ENCODE peak calls at places on chromosomes 2 and 18, in five cellular contexts. F, X, R, M and Q are unnamed samples.

GRCh38 chr18:24270358-24270936 is 127.2 kb downstream of the OSBPL1A start:
- DNase-seq in F (no peak), X (no peak), R (no peak), M (no peak), Q (no peak)

GRCh38 chr2:23419171-23420090 is 34.5 kb downstream of the KLHL29 start:
- DNase-seq in F (no peak), X (no peak), R (no peak), M (no peak), Q (no peak)

GRCh38 chr18:79848579-79849327 is 51.0 kb downstream of the KCNG2 start:
- DNase-seq in F (no peak), X (no peak), R (no peak), M (no peak), Q (peak; percentile 12)

GRCh38 chr2:190537765-190538164 is 3.2 kb upstream of the NEMP2 start:
- DNase-seq in F (no peak), X (peak; percentile 65), R (peak; percentile 29), M (no peak), Q (no peak)

GRCh38 chr2:219073413-219074129 is 12.8 kb upstream of the IHH start:
- DNase-seq in F (peak; percentile 46), X (peak; percentile 73), R (no peak), M (no peak), Q (peak; percentile 51)

GRCh38 chr2:25955036-25955435 is 27.3 kb downstream of the KIF3C start:
- DNase-seq in F (no peak), X (no peak), R (no peak), M (no peak), Q (no peak)

GRCh38 chr2:161223139-161223732 is 63.0 kb downstream of the TANK start:
- DNase-seq in F (no peak), X (peak; percentile 48), R (peak; percentile 41), M (peak; percentile 31), Q (no peak)

GRCh38 chr2:128306081-128306930 is 12.4 kb downstream of the HS6ST1 start:
- DNase-seq in F (no peak), X (peak; percentile 86), R (no peak), M (peak; percentile 49), Q (no peak)

GRCh38 chr18:65214456-65214855 is 536.4 kb upstream of the CDH7 start:
- DNase-seq in F (no peak), X (no peak), R (no peak), M (no peak), Q (no peak)

GRCh38 chr2:66017763-66018162 is 417.2 kb upstream of the MEIS1 start:
- DNase-seq in F (no peak), X (no peak), R (no peak), M (no peak), Q (no peak)

GRCh38 chr2:45024600-45025291 is 15.5 kb upstream of the SIX2 start:
- DNase-seq in F (peak; percentile 68), X (peak; percentile 89), R (no peak), M (no peak), Q (no peak)

GRCh38 chr2:231387904-231388724 is 7.4 kb upstream of the B3GNT7 start:
- DNase-seq in F (no peak), X (no peak), R (no peak), M (no peak), Q (peak; percentile 58)

GRCh38 chr2:108604196-108604595 is 69.9 kb downstream of the LIMS1 start:
- DNase-seq in F (no peak), X (no peak), R (no peak), M (no peak), Q (no peak)

GRCh38 chr2:232777278-232777677 is 913 bp upstream of the KCNJ13 start:
- DNase-seq in F (no peak), X (no peak), R (no peak), M (no peak), Q (no peak)

GRCh38 chr18:25503567-25504081 is 151.7 kb upstream of the ZNF521 start:
- DNase-seq in F (peak; percentile 18), X (peak; percentile 27), R (no peak), M (peak; percentile 71), Q (peak; percentile 58)

GRCh38 chr2:160381425-160381951 is 112.1 kb downstream of the RBMS1 start:
- DNase-seq in F (no peak), X (peak; percentile 47), R (no peak), M (no peak), Q (no peak)

GRCh38 chr2:183149489-183149888 is 25.2 kb downstream of the NUP35 start:
- DNase-seq in F (no peak), X (no peak), R (no peak), M (peak; percentile 7), Q (peak; percentile 18)

GRCh38 chr2:204207851-204208250 is 271.3 kb downstream of the ICOS start:
- DNase-seq in F (no peak), X (no peak), R (no peak), M (no peak), Q (no peak)

GRCh38 chr2:204205548-204205947 is 269.0 kb downstream of the ICOS start:
- DNase-seq in F (no peak), X (no peak), R (no peak), M (no peak), Q (no peak)

GRCh38 chr2:204202253-204202652 is 265.7 kb downstream of the ICOS start:
- DNase-seq in F (no peak), X (no peak), R (no peak), M (no peak), Q (no peak)

GRCh38 chr2:204203704-204204103 is 267.1 kb downstream of the ICOS start:
- DNase-seq in F (no peak), X (no peak), R (no peak), M (no peak), Q (no peak)

DNA sequence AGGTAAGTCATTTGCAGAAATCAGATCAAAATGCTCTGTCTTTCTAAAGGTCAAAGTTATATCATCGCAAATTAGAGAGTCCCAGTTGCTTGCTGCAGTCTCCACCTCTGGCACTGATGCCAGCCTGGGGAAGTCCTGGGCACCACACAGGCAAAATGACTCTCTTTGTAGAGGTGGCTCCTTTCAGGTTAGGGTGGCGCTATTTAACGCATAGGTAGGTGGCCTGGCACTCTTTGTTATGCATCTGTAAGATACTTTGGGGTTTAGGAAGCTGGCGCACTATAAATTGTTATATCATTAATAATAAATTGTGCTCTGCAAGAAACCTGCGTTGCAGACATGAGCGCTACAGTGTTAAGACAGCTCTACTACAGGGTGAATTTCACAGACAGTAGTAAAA is 268.5 kb downstream of the ICOS start:
- DNase-seq in F (no peak), X (no peak), R (no peak), M (no peak), Q (no peak)
- H3K27ac ChIP-seq in F (no peak overlapping the region), X (no peak overlapping the region), R (no peak overlapping the region), M (no peak overlapping the region), Q (no peak overlapping the region)

GRCh38 chr2:20439193-20439475 is 7.7 kb upstream of the RHOB start:
- DNase-seq in F (peak; percentile 50), X (peak; percentile 72), R (no peak), M (no peak), Q (no peak)

GRCh38 chr2:20440001-20440560 is 6.8 kb upstream of the RHOB start:
- DNase-seq in F (peak; percentile 9), X (no peak), R (no peak), M (no peak), Q (no peak)

GRCh38 chr2:20439503-20439902 is 7.4 kb upstream of the RHOB start:
- DNase-seq in F (no peak), X (peak; percentile 42), R (no peak), M (peak; percentile 49), Q (no peak)

GRCh38 chr2:20436716-20437470 is 10.0 kb upstream of the RHOB start:
- DNase-seq in F (peak; percentile 6), X (no peak), R (no peak), M (no peak), Q (no peak)

GRCh38 chr2:20438334-20439192 is 8.3 kb upstream of the RHOB start:
- DNase-seq in F (peak; percentile 39), X (peak; percentile 91), R (no peak), M (peak; percentile 72), Q (no peak)
- H3K4me3 ChIP-seq in F (no peak overlapping the region), X (peak overlapping the region; percentile 35), R (no peak overlapping the region), M (no peak overlapping the region), Q (no peak overlapping the region)

GRCh38 chr18:11859903-11860407 is 8.7 kb downstream of the CHMP1B start:
- DNase-seq in F (no peak), X (peak; percentile 92), R (no peak), M (no peak), Q (no peak)
- H3K27ac ChIP-seq in F (no peak overlapping the region), X (peak overlapping the region; percentile 99), R (no peak overlapping the region), M (no peak overlapping the region), Q (no peak overlapping the region)

GRCh38 chr18:23237524-23238151 is 102.4 kb downstream of the CABLES1 start:
- DNase-seq in F (no peak), X (no peak), R (peak; percentile 21), M (no peak), Q (peak; percentile 18)
- H3K4me3 ChIP-seq in F (no peak overlapping the region), X (no peak overlapping the region), R (peak overlapping the region; percentile 50), M (peak overlapping the region; percentile 32), Q (no peak overlapping the region)

GRCh38 chr18:3624546-3624817 is 174.5 kb downstream of the TGIF1 start:
- DNase-seq in F (no peak), X (no peak), R (no peak), M (no peak), Q (no peak)

GRCh38 chr18:3626927-3627240 is 176.9 kb downstream of the TGIF1 start:
- DNase-seq in F (no peak), X (no peak), R (no peak), M (no peak), Q (no peak)

GRCh38 chr18:3624818-3625716 is 175.1 kb downstream of the TGIF1 start:
- DNase-seq in F (no peak), X (peak; percentile 96), R (peak; percentile 28), M (peak; percentile 35), Q (no peak)

GRCh38 chr18:3623769-3624545 is 174.0 kb downstream of the TGIF1 start:
- DNase-seq in F (peak; percentile 53), X (peak; percentile 99), R (no peak), M (peak; percentile 50), Q (peak; percentile 62)

GRCh38 chr18:3625717-3626091 is 175.7 kb downstream of the TGIF1 start:
- DNase-seq in F (no peak), X (no peak), R (no peak), M (no peak), Q (no peak)
- H3K27ac ChIP-seq in F (no peak overlapping the region), X (peak overlapping the region; percentile 100), R (peak overlapping the region; percentile 91), M (no peak overlapping the region), Q (no peak overlapping the region)

GRCh38 chr2:36361396-36361795 is 5.8 kb downstream of the CRIM1 start:
- DNase-seq in F (no peak), X (no peak), R (no peak), M (no peak), Q (no peak)
- H3K4me3 ChIP-seq in F (no peak overlapping the region), X (peak overlapping the region; percentile 90), R (no peak overlapping the region), M (no peak overlapping the region), Q (no peak overlapping the region)

GRCh38 chr2:41152318-41152717 is 700.4 kb upstream of the SLC8A1 start:
- DNase-seq in F (no peak), X (no peak), R (no peak), M (no peak), Q (no peak)
- H3K27ac ChIP-seq in F (no peak overlapping the region), X (no peak overlapping the region), R (no peak overlapping the region), M (no peak overlapping the region), Q (no peak overlapping the region)